ENCODE peak calls at places on chromosomes 5 and 9, in nine cellular contexts. Z is esophagus squamous epithelium, N is right atrium auricular region, E is lower lobe of right lung, Y is fibroblast of lung, K is psoas muscle, G is pancreas, P is A549, U is testis. C is an unnamed sample. For H3K4me1, the result is how much of the 10 kb centered on the place peaks cover.

GRCh38 chr9:77640741-77641580 is 7.2 kb downstream of the GNA14 start:
- DNase-seq in Z (no peak), N (no peak), E (no peak), Y (no peak), K (no peak), G (no peak), P (no peak), U (no peak), C (no peak)

GRCh38 chr9:135584371-135584770 is 22.8 kb downstream of the PAEP start:
- DNase-seq in Z (no peak), N (peak), E (no peak), Y (no peak), K (peak), G (no peak), P (no peak), U (peak), C (no peak)

GRCh38 chr5:73763300-73764032 is 137.5 kb downstream of the ARHGEF28 start:
- DNase-seq in Z (no peak), N (no peak), E (no peak), Y (peak), K (no peak), G (no peak), P (peak), U (no peak), C (no peak)

GRCh38 chr5:133387091-133387490 is 225.2 kb downstream of the FSTL4 start:
- DNase-seq in Z (no peak), N (no peak), E (no peak), Y (no peak), K (no peak), G (no peak), P (no peak), U (peak), C (no peak)

GRCh38 chr5:143309661-143310431 is 93.6 kb downstream of the NR3C1 start:
- DNase-seq in Z (no peak), N (no peak), E (no peak), Y (no peak), K (no peak), G (no peak), P (no peak), U (no peak), C (no peak)

GRCh38 chr5:112492291-112492690 is 73.2 kb upstream of the EPB41L4A start:
- DNase-seq in Z (peak), N (peak), E (peak), Y (peak), K (no peak), G (peak), P (peak), U (peak), C (peak)

GRCh38 chr5:10250804-10251276 is 760 bp downstream of the CCT5 start:
- DNase-seq in Z (no peak), N (no peak), E (no peak), Y (peak), K (no peak), G (no peak), P (no peak), U (no peak), C (no peak)

GRCh38 chr9:91075279-91075678 is 273.7 kb downstream of the SYK start:
- DNase-seq in Z (no peak), N (no peak), E (no peak), Y (peak), K (no peak), G (no peak), P (no peak), U (no peak), C (no peak)

GRCh38 chr5:153907170-153907775 is 131.4 kb downstream of the FAM114A2 start:
- DNase-seq in Z (no peak), N (no peak), E (no peak), Y (no peak), K (no peak), G (no peak), P (no peak), U (no peak), C (no peak)

GRCh38 chr9:92407818-92408217 is 3.4 kb upstream of the OGN start:
- DNase-seq in Z (no peak), N (no peak), E (no peak), Y (no peak), K (no peak), G (no peak), P (no peak), U (no peak), C (no peak)

GRCh38 chr9:8448226-8448625 is 648.6 kb upstream of the DMAC1 start:
- DNase-seq in Z (no peak), N (no peak), E (no peak), Y (no peak), K (no peak), G (no peak), P (no peak), U (no peak), C (no peak)

GRCh38 chr5:13985736-13986418 is 41.4 kb upstream of the DNAH5 start:
- DNase-seq in Z (no peak), N (peak), E (no peak), Y (peak), K (no peak), G (no peak), P (peak), U (no peak), C (no peak)

GRCh38 chr5:2936413-2936812 is 184.9 kb upstream of the IRX2 start:
- DNase-seq in Z (no peak), N (no peak), E (no peak), Y (no peak), K (no peak), G (no peak), P (no peak), U (no peak), C (no peak)

GRCh38 chr5:36181709-36182262 is 29.9 kb downstream of the SKP2 start:
- DNase-seq in Z (no peak), N (no peak), E (no peak), Y (no peak), K (no peak), G (no peak), P (no peak), U (no peak), C (no peak)

GRCh38 chr5:107289030-107289714 is 381.6 kb downstream of the EFNA5 start:
- DNase-seq in Z (no peak), N (no peak), E (no peak), Y (no peak), K (no peak), G (no peak), P (no peak), U (no peak), C (no peak)

GRCh38 chr5:6003040-6003825 is 375.1 kb downstream of the MED10 start:
- DNase-seq in Z (no peak), N (no peak), E (no peak), Y (no peak), K (no peak), G (no peak), P (no peak), U (no peak), C (no peak)

GRCh38 chr5:42228279-42228678 is 195.0 kb upstream of the GHR start:
- DNase-seq in Z (no peak), N (no peak), E (no peak), Y (no peak), K (no peak), G (no peak), P (no peak), U (no peak), C (no peak)

GRCh38 chr5:144594919-144595318 is 424.2 kb downstream of the KCTD16 start:
- DNase-seq in Z (no peak), N (no peak), E (no peak), Y (no peak), K (no peak), G (no peak), P (no peak), U (no peak), C (no peak)

GRCh38 chr5:55568629-55569512 is 34.1 kb upstream of the PLPP1 start:
- DNase-seq in Z (no peak), N (no peak), E (no peak), Y (peak), K (no peak), G (no peak), P (no peak), U (no peak), C (no peak)

GRCh38 chr5:139654464-139654863 is 6.3 kb downstream of the CXXC5 start:
- DNase-seq in Z (no peak), N (no peak), E (no peak), Y (no peak), K (no peak), G (no peak), P (no peak), U (no peak), C (no peak)
- H3K4me1 ChIP-seq in Z (half or more), N (half or more), E (half or more), Y (under half), K (half or more), G (half or more), P (half or more), U (half or more), C (half or more)

DNA sequence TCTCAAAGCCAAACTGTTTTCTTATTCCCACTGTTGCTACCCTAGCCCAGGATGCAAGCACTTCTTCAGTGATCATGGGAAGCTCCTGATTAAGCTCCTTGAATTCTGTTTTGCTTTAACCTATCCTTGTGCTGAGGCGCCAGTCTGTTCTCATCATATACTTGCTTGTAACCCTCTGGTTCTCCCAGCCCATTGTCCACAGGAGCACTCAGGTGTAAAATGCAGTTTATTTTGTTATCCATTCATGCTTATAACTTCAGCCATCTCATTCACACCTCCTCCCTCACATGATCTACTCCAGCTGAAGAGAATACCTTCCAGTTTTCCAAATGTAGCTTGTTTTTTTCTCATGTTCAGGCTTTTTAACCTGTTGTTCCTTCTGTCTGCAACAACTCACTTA is 402.1 kb upstream of the BRINP1 start:
- DNase-seq in Z (no peak), N (no peak), E (no peak), Y (no peak), K (no peak), G (no peak), P (no peak), U (no peak), C (no peak)
- H3K4me3 ChIP-seq in Z (no peak), N (no peak), E (no peak), Y (no peak), K (no peak), G (no peak), P (no peak), U (no peak), C (no peak)

DNA sequence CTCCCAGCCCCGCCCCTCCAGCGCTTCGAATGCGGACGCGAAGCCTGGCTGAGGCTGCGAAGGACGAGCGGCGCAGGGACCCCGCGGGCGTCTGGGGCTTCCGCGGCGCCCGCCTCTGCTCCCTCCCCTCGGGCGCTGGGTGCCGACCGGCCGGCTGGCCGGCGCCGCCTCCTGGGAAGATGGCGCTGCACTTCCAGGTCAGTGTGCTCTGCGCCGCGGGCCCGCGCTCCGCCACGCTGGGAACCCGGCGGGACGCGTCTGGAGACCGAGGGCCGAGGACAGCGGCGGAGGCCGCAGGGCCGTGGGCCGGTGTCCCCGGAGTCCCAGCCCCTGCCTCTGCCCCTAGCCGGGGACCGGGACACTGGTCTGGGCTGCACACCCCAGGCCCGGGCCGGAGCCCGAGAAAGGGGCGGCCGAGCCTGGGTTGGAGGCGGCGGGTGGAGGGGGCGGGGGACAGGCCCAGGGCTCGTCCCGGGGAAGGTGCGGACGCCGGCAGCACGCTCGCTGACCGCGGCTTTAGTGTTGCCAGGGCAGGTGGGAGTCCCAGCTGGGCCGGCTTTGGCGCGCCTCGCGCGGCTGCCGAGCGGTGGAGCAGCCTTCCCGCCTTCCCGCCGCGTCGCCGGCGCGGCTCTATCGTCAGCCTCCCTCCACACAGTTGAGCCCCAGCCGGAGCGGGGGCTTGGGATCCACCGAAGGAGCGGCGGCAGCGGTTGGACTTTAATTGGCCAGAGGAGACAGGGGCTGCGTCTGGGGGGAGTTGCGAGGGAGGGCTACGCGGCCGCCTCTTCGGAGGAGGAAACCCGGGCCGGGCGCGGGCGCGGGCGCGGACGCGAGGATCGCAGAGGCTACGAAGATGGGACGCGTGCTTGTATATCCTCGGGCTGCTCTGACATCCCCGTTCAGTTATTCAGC is at the start of gene RANBP17:
- DNase-seq in Z (no peak), N (no peak), E (peak), Y (peak), K (peak), G (peak), P (peak), U (peak), C (peak)
- TF ChIP-seq CTCF in Z (no peak), N (no peak), E (no peak), Y (no peak), K (no peak), G (no peak), P (no peak), U (no peak), C (no peak)

GRCh38 chr9:110538169-110538568 is 41.4 kb downstream of the SVEP1 start:
- DNase-seq in Z (no peak), N (no peak), E (no peak), Y (peak), K (no peak), G (no peak), P (no peak), U (no peak), C (no peak)

GRCh38 chr9:110531776-110532175 is 47.8 kb downstream of the SVEP1 start:
- DNase-seq in Z (no peak), N (no peak), E (no peak), Y (peak), K (no peak), G (no peak), P (no peak), U (no peak), C (no peak)

GRCh38 chr9:110532908-110533665 is 46.5 kb downstream of the SVEP1 start:
- DNase-seq in Z (no peak), N (no peak), E (no peak), Y (no peak), K (no peak), G (no peak), P (no peak), U (no peak), C (no peak)

GRCh38 chr9:110538621-110539020 is 40.9 kb downstream of the SVEP1 start:
- DNase-seq in Z (no peak), N (no peak), E (no peak), Y (no peak), K (no peak), G (no peak), P (no peak), U (no peak), C (no peak)

DNA sequence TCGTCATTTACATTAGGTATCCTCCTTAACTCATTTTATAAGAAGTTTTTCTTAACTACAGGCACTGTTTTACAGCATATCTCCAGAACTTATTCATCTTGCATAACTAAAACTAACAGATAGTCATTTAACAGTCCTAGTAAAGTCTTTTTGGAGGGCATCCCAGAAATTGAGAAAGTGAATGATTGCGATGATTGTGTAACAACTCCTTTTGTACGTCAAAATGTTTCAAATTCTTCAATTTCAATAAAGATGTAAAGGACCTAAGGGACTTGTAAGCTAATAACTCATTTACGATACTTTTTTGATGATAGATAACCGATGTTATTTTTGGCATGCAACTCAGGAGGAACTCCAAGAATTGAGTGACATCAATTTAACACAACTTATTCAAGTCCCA is 42.7 kb downstream of the SVEP1 start:
- DNase-seq in Z (no peak), N (no peak), E (no peak), Y (peak), K (no peak), G (no peak), P (peak), U (no peak), C (no peak)
- H3K4me1 ChIP-seq in Z (under half), N (under half), E (under half), Y (under half), K (under half), G (under half), P (under half), U (under half), C (under half)

GRCh38 chr5:166324372-166324771 is 1967.1 kb upstream of the WWC1 start:
- DNase-seq in Z (no peak), N (no peak), E (no peak), Y (no peak), K (no peak), G (no peak), P (no peak), U (no peak), C (no peak)
- H3K4me3 ChIP-seq in Z (no peak), N (no peak), E (no peak), Y (no peak), K (no peak), G (no peak), P (no peak), U (no peak), C (no peak)

C was measured in left ventricle myocardium inferior.